ENCODE peak calls at places on chromosomes 16 and 17, in six cellular contexts. One of them, this sample, is unnamed.

GRCh38 chr17:31494259-31495048 is 103.0 kb downstream of the RAB11FIP4 start:
- DNase-seq in HTR-8/SVneo: no peak
- DNase-seq in IMR-90: no peak
- DNase-seq in NCI-H1105: no peak
- DNase-seq in stimulated activated CD8-positive, alpha-beta memory T cell treated with anti-CD3 and anti-CD28 coated beads, Interleukin-7, amount 100 ng/mL, for 4 hours: peak
- DNase-seq in activated CD4-positive, alpha-beta T cell treated with anti-CD3 and anti-CD28 coated beads, Interleukin-2, amount 10 ng/mL, durations not matched to agents 7 days and 5 days: peak
- DNase-seq in this sample: peak

GRCh38 chr16:59634951-59635350 is 900.8 kb upstream of the GOT2 start:
- DNase-seq in activated CD4-positive, alpha-beta T cell treated with anti-CD3 and anti-CD28 coated beads, Interleukin-2, amount 10 ng/mL, durations not matched to agents 7 days and 5 days: no peak
- DNase-seq in HTR-8/SVneo: no peak
- DNase-seq in stimulated activated CD8-positive, alpha-beta memory T cell treated with anti-CD3 and anti-CD28 coated beads, Interleukin-7, amount 100 ng/mL, for 4 hours: no peak
- DNase-seq in NCI-H1105: no peak
- DNase-seq in IMR-90: peak
- DNase-seq in this sample: no peak

GRCh38 chr17:72863511-72864175 is 228.8 kb downstream of the SLC39A11 start:
- DNase-seq in activated CD4-positive, alpha-beta T cell treated with anti-CD3 and anti-CD28 coated beads, Interleukin-2, amount 10 ng/mL, durations not matched to agents 7 days and 5 days: no peak
- DNase-seq in IMR-90: no peak
- DNase-seq in NCI-H1105: no peak
- DNase-seq in stimulated activated CD8-positive, alpha-beta memory T cell treated with anti-CD3 and anti-CD28 coated beads, Interleukin-7, amount 100 ng/mL, for 4 hours: no peak
- DNase-seq in HTR-8/SVneo: no peak
- DNase-seq in this sample: no peak

GRCh38 chr17:46771601-46772012 is 46.9 kb downstream of the WNT3 start:
- DNase-seq in stimulated activated CD8-positive, alpha-beta memory T cell treated with anti-CD3 and anti-CD28 coated beads, Interleukin-7, amount 100 ng/mL, for 4 hours: peak
- DNase-seq in NCI-H1105: no peak
- DNase-seq in activated CD4-positive, alpha-beta T cell treated with anti-CD3 and anti-CD28 coated beads, Interleukin-2, amount 10 ng/mL, durations not matched to agents 7 days and 5 days: no peak
- DNase-seq in IMR-90: no peak
- DNase-seq in HTR-8/SVneo: peak
- DNase-seq in this sample: no peak

GRCh38 chr16:46772463-46772862 is 24.3 kb upstream of the MYLK3 start:
- DNase-seq in stimulated activated CD8-positive, alpha-beta memory T cell treated with anti-CD3 and anti-CD28 coated beads, Interleukin-7, amount 100 ng/mL, for 4 hours: no peak
- DNase-seq in activated CD4-positive, alpha-beta T cell treated with anti-CD3 and anti-CD28 coated beads, Interleukin-2, amount 10 ng/mL, durations not matched to agents 7 days and 5 days: no peak
- DNase-seq in HTR-8/SVneo: no peak
- DNase-seq in NCI-H1105: no peak
- DNase-seq in IMR-90: no peak
- DNase-seq in this sample: no peak

GRCh38 chr17:47205419-47205963 is 3.7 kb upstream of the MYL4 start:
- DNase-seq in NCI-H1105: no peak
- DNase-seq in IMR-90: peak
- DNase-seq in activated CD4-positive, alpha-beta T cell treated with anti-CD3 and anti-CD28 coated beads, Interleukin-2, amount 10 ng/mL, durations not matched to agents 7 days and 5 days: peak
- DNase-seq in HTR-8/SVneo: no peak
- DNase-seq in stimulated activated CD8-positive, alpha-beta memory T cell treated with anti-CD3 and anti-CD28 coated beads, Interleukin-7, amount 100 ng/mL, for 4 hours: peak
- DNase-seq in this sample: peak

GRCh38 chr17:48639982-48640857 is 14.1 kb upstream of the HOXB9 start:
- DNase-seq in stimulated activated CD8-positive, alpha-beta memory T cell treated with anti-CD3 and anti-CD28 coated beads, Interleukin-7, amount 100 ng/mL, for 4 hours: no peak
- DNase-seq in NCI-H1105: no peak
- DNase-seq in HTR-8/SVneo: no peak
- DNase-seq in activated CD4-positive, alpha-beta T cell treated with anti-CD3 and anti-CD28 coated beads, Interleukin-2, amount 10 ng/mL, durations not matched to agents 7 days and 5 days: no peak
- DNase-seq in IMR-90: no peak
- DNase-seq in this sample: no peak

GRCh38 chr17:75013077-75013391 is 564 bp downstream of the MRPL58 start:
- DNase-seq in activated CD4-positive, alpha-beta T cell treated with anti-CD3 and anti-CD28 coated beads, Interleukin-2, amount 10 ng/mL, durations not matched to agents 7 days and 5 days: no peak
- DNase-seq in NCI-H1105: no peak
- DNase-seq in IMR-90: no peak
- DNase-seq in stimulated activated CD8-positive, alpha-beta memory T cell treated with anti-CD3 and anti-CD28 coated beads, Interleukin-7, amount 100 ng/mL, for 4 hours: no peak
- DNase-seq in HTR-8/SVneo: no peak
- DNase-seq in this sample: no peak

GRCh38 chr17:21397341-21398050 is 21.3 kb downstream of the KCNJ12 start:
- DNase-seq in IMR-90: peak
- DNase-seq in stimulated activated CD8-positive, alpha-beta memory T cell treated with anti-CD3 and anti-CD28 coated beads, Interleukin-7, amount 100 ng/mL, for 4 hours: no peak
- DNase-seq in HTR-8/SVneo: no peak
- DNase-seq in activated CD4-positive, alpha-beta T cell treated with anti-CD3 and anti-CD28 coated beads, Interleukin-2, amount 10 ng/mL, durations not matched to agents 7 days and 5 days: no peak
- DNase-seq in NCI-H1105: no peak
- DNase-seq in this sample: no peak

GRCh38 chr16:77172964-77173363 is 18.0 kb upstream of the MON1B start:
- DNase-seq in IMR-90: no peak
- DNase-seq in activated CD4-positive, alpha-beta T cell treated with anti-CD3 and anti-CD28 coated beads, Interleukin-2, amount 10 ng/mL, durations not matched to agents 7 days and 5 days: no peak
- DNase-seq in stimulated activated CD8-positive, alpha-beta memory T cell treated with anti-CD3 and anti-CD28 coated beads, Interleukin-7, amount 100 ng/mL, for 4 hours: no peak
- DNase-seq in HTR-8/SVneo: no peak
- DNase-seq in NCI-H1105: no peak
- DNase-seq in this sample: no peak

GRCh38 chr17:68572138-68572842 is 28.9 kb downstream of the FAM20A start:
- DNase-seq in IMR-90: no peak
- DNase-seq in activated CD4-positive, alpha-beta T cell treated with anti-CD3 and anti-CD28 coated beads, Interleukin-2, amount 10 ng/mL, durations not matched to agents 7 days and 5 days: no peak
- DNase-seq in HTR-8/SVneo: no peak
- DNase-seq in NCI-H1105: no peak
- DNase-seq in stimulated activated CD8-positive, alpha-beta memory T cell treated with anti-CD3 and anti-CD28 coated beads, Interleukin-7, amount 100 ng/mL, for 4 hours: no peak
- DNase-seq in this sample: no peak

GRCh38 chr17:42363767-42364585 is 24.3 kb downstream of the STAT3 start:
- DNase-seq in stimulated activated CD8-positive, alpha-beta memory T cell treated with anti-CD3 and anti-CD28 coated beads, Interleukin-7, amount 100 ng/mL, for 4 hours: peak
- DNase-seq in HTR-8/SVneo: no peak
- DNase-seq in IMR-90: peak
- DNase-seq in NCI-H1105: no peak
- DNase-seq in activated CD4-positive, alpha-beta T cell treated with anti-CD3 and anti-CD28 coated beads, Interleukin-2, amount 10 ng/mL, durations not matched to agents 7 days and 5 days: no peak
- DNase-seq in this sample: no peak

GRCh38 chr17:82734987-82735866 is at the start of gene FN3K:
- DNase-seq in NCI-H1105: peak
- DNase-seq in stimulated activated CD8-positive, alpha-beta memory T cell treated with anti-CD3 and anti-CD28 coated beads, Interleukin-7, amount 100 ng/mL, for 4 hours: peak
- DNase-seq in HTR-8/SVneo: peak
- DNase-seq in IMR-90: peak
- DNase-seq in activated CD4-positive, alpha-beta T cell treated with anti-CD3 and anti-CD28 coated beads, Interleukin-2, amount 10 ng/mL, durations not matched to agents 7 days and 5 days: no peak
- DNase-seq in this sample: no peak

GRCh38 chr16:5374184-5374583 is 276.6 kb upstream of the EEF2KMT start:
- DNase-seq in stimulated activated CD8-positive, alpha-beta memory T cell treated with anti-CD3 and anti-CD28 coated beads, Interleukin-7, amount 100 ng/mL, for 4 hours: no peak
- DNase-seq in activated CD4-positive, alpha-beta T cell treated with anti-CD3 and anti-CD28 coated beads, Interleukin-2, amount 10 ng/mL, durations not matched to agents 7 days and 5 days: no peak
- DNase-seq in NCI-H1105: no peak
- DNase-seq in HTR-8/SVneo: no peak
- DNase-seq in IMR-90: no peak
- DNase-seq in this sample: no peak

GRCh38 chr17:54882950-54883349 is 17.7 kb upstream of the TOM1L1 start:
- DNase-seq in NCI-H1105: no peak
- DNase-seq in stimulated activated CD8-positive, alpha-beta memory T cell treated with anti-CD3 and anti-CD28 coated beads, Interleukin-7, amount 100 ng/mL, for 4 hours: no peak
- DNase-seq in HTR-8/SVneo: no peak
- DNase-seq in IMR-90: no peak
- DNase-seq in activated CD4-positive, alpha-beta T cell treated with anti-CD3 and anti-CD28 coated beads, Interleukin-2, amount 10 ng/mL, durations not matched to agents 7 days and 5 days: no peak
- DNase-seq in this sample: no peak

GRCh38 chr16:67922221-67922620 is 9.4 kb downstream of the CTRL start:
- DNase-seq in stimulated activated CD8-positive, alpha-beta memory T cell treated with anti-CD3 and anti-CD28 coated beads, Interleukin-7, amount 100 ng/mL, for 4 hours: no peak
- DNase-seq in HTR-8/SVneo: no peak
- DNase-seq in activated CD4-positive, alpha-beta T cell treated with anti-CD3 and anti-CD28 coated beads, Interleukin-2, amount 10 ng/mL, durations not matched to agents 7 days and 5 days: no peak
- DNase-seq in IMR-90: peak
- DNase-seq in NCI-H1105: no peak
- DNase-seq in this sample: no peak

GRCh38 chr17:76646712-76647111 is 3.2 kb upstream of the ST6GALNAC1 start:
- DNase-seq in IMR-90: no peak
- DNase-seq in activated CD4-positive, alpha-beta T cell treated with anti-CD3 and anti-CD28 coated beads, Interleukin-2, amount 10 ng/mL, durations not matched to agents 7 days and 5 days: no peak
- DNase-seq in NCI-H1105: no peak
- DNase-seq in stimulated activated CD8-positive, alpha-beta memory T cell treated with anti-CD3 and anti-CD28 coated beads, Interleukin-7, amount 100 ng/mL, for 4 hours: no peak
- DNase-seq in HTR-8/SVneo: no peak
- DNase-seq in this sample: no peak

GRCh38 chr16:66440271-66440802 is 13.2 kb downstream of the BEAN1 start:
- DNase-seq in stimulated activated CD8-positive, alpha-beta memory T cell treated with anti-CD3 and anti-CD28 coated beads, Interleukin-7, amount 100 ng/mL, for 4 hours: no peak
- DNase-seq in IMR-90: no peak
- DNase-seq in HTR-8/SVneo: no peak
- DNase-seq in activated CD4-positive, alpha-beta T cell treated with anti-CD3 and anti-CD28 coated beads, Interleukin-2, amount 10 ng/mL, durations not matched to agents 7 days and 5 days: no peak
- DNase-seq in NCI-H1105: no peak
- DNase-seq in this sample: no peak

GRCh38 chr16:11133344-11133921 is 122.6 kb downstream of the SOCS1 start:
- DNase-seq in HTR-8/SVneo: peak
- DNase-seq in NCI-H1105: no peak
- DNase-seq in stimulated activated CD8-positive, alpha-beta memory T cell treated with anti-CD3 and anti-CD28 coated beads, Interleukin-7, amount 100 ng/mL, for 4 hours: no peak
- DNase-seq in activated CD4-positive, alpha-beta T cell treated with anti-CD3 and anti-CD28 coated beads, Interleukin-2, amount 10 ng/mL, durations not matched to agents 7 days and 5 days: no peak
- DNase-seq in IMR-90: peak
- DNase-seq in this sample: no peak

GRCh38 chr17:82787081-82787848 is 35.4 kb downstream of the TBCD start:
- DNase-seq in stimulated activated CD8-positive, alpha-beta memory T cell treated with anti-CD3 and anti-CD28 coated beads, Interleukin-7, amount 100 ng/mL, for 4 hours: no peak
- DNase-seq in IMR-90: no peak
- DNase-seq in NCI-H1105: peak
- DNase-seq in HTR-8/SVneo: no peak
- DNase-seq in activated CD4-positive, alpha-beta T cell treated with anti-CD3 and anti-CD28 coated beads, Interleukin-2, amount 10 ng/mL, durations not matched to agents 7 days and 5 days: no peak
- DNase-seq in this sample: no peak

GRCh38 chr16:81591538-81591870 is 146.9 kb downstream of the CMIP start:
- DNase-seq in activated CD4-positive, alpha-beta T cell treated with anti-CD3 and anti-CD28 coated beads, Interleukin-2, amount 10 ng/mL, durations not matched to agents 7 days and 5 days: no peak
- DNase-seq in IMR-90: no peak
- DNase-seq in NCI-H1105: no peak
- DNase-seq in stimulated activated CD8-positive, alpha-beta memory T cell treated with anti-CD3 and anti-CD28 coated beads, Interleukin-7, amount 100 ng/mL, for 4 hours: no peak
- DNase-seq in HTR-8/SVneo: no peak
- DNase-seq in this sample: no peak

GRCh38 chr17:56292010-56292409 is 138.7 kb downstream of the ANKFN1 start:
- DNase-seq in IMR-90: peak
- DNase-seq in HTR-8/SVneo: no peak
- DNase-seq in activated CD4-positive, alpha-beta T cell treated with anti-CD3 and anti-CD28 coated beads, Interleukin-2, amount 10 ng/mL, durations not matched to agents 7 days and 5 days: no peak
- DNase-seq in NCI-H1105: no peak
- DNase-seq in stimulated activated CD8-positive, alpha-beta memory T cell treated with anti-CD3 and anti-CD28 coated beads, Interleukin-7, amount 100 ng/mL, for 4 hours: no peak
- DNase-seq in this sample: no peak

GRCh38 chr17:40062347-40063033 is at the start of gene THRA:
- DNase-seq in HTR-8/SVneo: no peak
- DNase-seq in stimulated activated CD8-positive, alpha-beta memory T cell treated with anti-CD3 and anti-CD28 coated beads, Interleukin-7, amount 100 ng/mL, for 4 hours: peak
- DNase-seq in NCI-H1105: peak
- DNase-seq in activated CD4-positive, alpha-beta T cell treated with anti-CD3 and anti-CD28 coated beads, Interleukin-2, amount 10 ng/mL, durations not matched to agents 7 days and 5 days: peak
- DNase-seq in IMR-90: peak
- DNase-seq in this sample: peak

GRCh38 chr17:14308965-14309879 is 8.3 kb downstream of the HS3ST3B1 start:
- DNase-seq in HTR-8/SVneo: peak
- DNase-seq in NCI-H1105: peak
- DNase-seq in activated CD4-positive, alpha-beta T cell treated with anti-CD3 and anti-CD28 coated beads, Interleukin-2, amount 10 ng/mL, durations not matched to agents 7 days and 5 days: peak
- DNase-seq in stimulated activated CD8-positive, alpha-beta memory T cell treated with anti-CD3 and anti-CD28 coated beads, Interleukin-7, amount 100 ng/mL, for 4 hours: peak
- DNase-seq in IMR-90: peak
- DNase-seq in this sample: peak

GRCh38 chr17:46949291-46950174 is 26.6 kb downstream of the GOSR2 start:
- DNase-seq in stimulated activated CD8-positive, alpha-beta memory T cell treated with anti-CD3 and anti-CD28 coated beads, Interleukin-7, amount 100 ng/mL, for 4 hours: no peak
- DNase-seq in NCI-H1105: no peak
- DNase-seq in IMR-90: peak
- DNase-seq in activated CD4-positive, alpha-beta T cell treated with anti-CD3 and anti-CD28 coated beads, Interleukin-2, amount 10 ng/mL, durations not matched to agents 7 days and 5 days: no peak
- DNase-seq in HTR-8/SVneo: no peak
- DNase-seq in this sample: no peak

GRCh38 chr17:44607836-44608690 is 48.2 kb upstream of the MEIOC start:
- DNase-seq in stimulated activated CD8-positive, alpha-beta memory T cell treated with anti-CD3 and anti-CD28 coated beads, Interleukin-7, amount 100 ng/mL, for 4 hours: no peak
- DNase-seq in IMR-90: peak
- DNase-seq in activated CD4-positive, alpha-beta T cell treated with anti-CD3 and anti-CD28 coated beads, Interleukin-2, amount 10 ng/mL, durations not matched to agents 7 days and 5 days: no peak
- DNase-seq in HTR-8/SVneo: no peak
- DNase-seq in NCI-H1105: peak
- DNase-seq in this sample: no peak

GRCh38 chr16:14286381-14287230 is 215.5 kb downstream of the MRTFB start:
- DNase-seq in IMR-90: no peak
- DNase-seq in HTR-8/SVneo: no peak
- DNase-seq in NCI-H1105: no peak
- DNase-seq in activated CD4-positive, alpha-beta T cell treated with anti-CD3 and anti-CD28 coated beads, Interleukin-2, amount 10 ng/mL, durations not matched to agents 7 days and 5 days: peak
- DNase-seq in stimulated activated CD8-positive, alpha-beta memory T cell treated with anti-CD3 and anti-CD28 coated beads, Interleukin-7, amount 100 ng/mL, for 4 hours: no peak
- DNase-seq in this sample: peak

GRCh38 chr17:79010304-79010646 is 711 bp upstream of the CANT1 start:
- DNase-seq in HTR-8/SVneo: no peak
- DNase-seq in activated CD4-positive, alpha-beta T cell treated with anti-CD3 and anti-CD28 coated beads, Interleukin-2, amount 10 ng/mL, durations not matched to agents 7 days and 5 days: no peak
- DNase-seq in stimulated activated CD8-positive, alpha-beta memory T cell treated with anti-CD3 and anti-CD28 coated beads, Interleukin-7, amount 100 ng/mL, for 4 hours: no peak
- DNase-seq in IMR-90: no peak
- DNase-seq in NCI-H1105: no peak
- DNase-seq in this sample: no peak

GRCh38 chr17:12922120-12922519 is 95.7 kb downstream of the ELAC2 start:
- DNase-seq in HTR-8/SVneo: no peak
- DNase-seq in NCI-H1105: no peak
- DNase-seq in activated CD4-positive, alpha-beta T cell treated with anti-CD3 and anti-CD28 coated beads, Interleukin-2, amount 10 ng/mL, durations not matched to agents 7 days and 5 days: no peak
- DNase-seq in stimulated activated CD8-positive, alpha-beta memory T cell treated with anti-CD3 and anti-CD28 coated beads, Interleukin-7, amount 100 ng/mL, for 4 hours: no peak
- DNase-seq in IMR-90: no peak
- DNase-seq in this sample: no peak

GRCh38 chr17:69869667-69870066 is 205.4 kb upstream of the KCNJ16 start:
- DNase-seq in NCI-H1105: no peak
- DNase-seq in activated CD4-positive, alpha-beta T cell treated with anti-CD3 and anti-CD28 coated beads, Interleukin-2, amount 10 ng/mL, durations not matched to agents 7 days and 5 days: no peak
- DNase-seq in stimulated activated CD8-positive, alpha-beta memory T cell treated with anti-CD3 and anti-CD28 coated beads, Interleukin-7, amount 100 ng/mL, for 4 hours: no peak
- DNase-seq in HTR-8/SVneo: no peak
- DNase-seq in IMR-90: no peak
- DNase-seq in this sample: no peak

GRCh38 chr17:40025991-40026815 is 11.0 kb downstream of the CSF3 start:
- DNase-seq in NCI-H1105: no peak
- DNase-seq in HTR-8/SVneo: no peak
- DNase-seq in activated CD4-positive, alpha-beta T cell treated with anti-CD3 and anti-CD28 coated beads, Interleukin-2, amount 10 ng/mL, durations not matched to agents 7 days and 5 days: peak
- DNase-seq in IMR-90: no peak
- DNase-seq in stimulated activated CD8-positive, alpha-beta memory T cell treated with anti-CD3 and anti-CD28 coated beads, Interleukin-7, amount 100 ng/mL, for 4 hours: peak
- DNase-seq in this sample: peak

GRCh38 chr17:33049781-33050414 is 58.3 kb downstream of the SPACA3 start:
- DNase-seq in IMR-90: peak
- DNase-seq in stimulated activated CD8-positive, alpha-beta memory T cell treated with anti-CD3 and anti-CD28 coated beads, Interleukin-7, amount 100 ng/mL, for 4 hours: no peak
- DNase-seq in NCI-H1105: peak
- DNase-seq in activated CD4-positive, alpha-beta T cell treated with anti-CD3 and anti-CD28 coated beads, Interleukin-2, amount 10 ng/mL, durations not matched to agents 7 days and 5 days: peak
- DNase-seq in HTR-8/SVneo: peak
- DNase-seq in this sample: no peak

GRCh38 chr16:8044796-8045195 is 545.5 kb downstream of the TMEM114 start:
- DNase-seq in HTR-8/SVneo: no peak
- DNase-seq in activated CD4-positive, alpha-beta T cell treated with anti-CD3 and anti-CD28 coated beads, Interleukin-2, amount 10 ng/mL, durations not matched to agents 7 days and 5 days: no peak
- DNase-seq in NCI-H1105: no peak
- DNase-seq in stimulated activated CD8-positive, alpha-beta memory T cell treated with anti-CD3 and anti-CD28 coated beads, Interleukin-7, amount 100 ng/mL, for 4 hours: no peak
- DNase-seq in IMR-90: no peak
- DNase-seq in this sample: no peak

GRCh38 chr17:65925606-65926307 is 266.2 kb downstream of the CEP112 start:
- DNase-seq in IMR-90: peak
- DNase-seq in NCI-H1105: no peak
- DNase-seq in stimulated activated CD8-positive, alpha-beta memory T cell treated with anti-CD3 and anti-CD28 coated beads, Interleukin-7, amount 100 ng/mL, for 4 hours: no peak
- DNase-seq in activated CD4-positive, alpha-beta T cell treated with anti-CD3 and anti-CD28 coated beads, Interleukin-2, amount 10 ng/mL, durations not matched to agents 7 days and 5 days: no peak
- DNase-seq in HTR-8/SVneo: no peak
- DNase-seq in this sample: no peak

GRCh38 chr16:30738984-30739951 is 9.0 kb upstream of the PHKG2 start:
- DNase-seq in activated CD4-positive, alpha-beta T cell treated with anti-CD3 and anti-CD28 coated beads, Interleukin-2, amount 10 ng/mL, durations not matched to agents 7 days and 5 days: no peak
- DNase-seq in IMR-90: no peak
- DNase-seq in HTR-8/SVneo: no peak
- DNase-seq in stimulated activated CD8-positive, alpha-beta memory T cell treated with anti-CD3 and anti-CD28 coated beads, Interleukin-7, amount 100 ng/mL, for 4 hours: no peak
- DNase-seq in NCI-H1105: no peak
- DNase-seq in this sample: no peak

This sample was measured in central memory CD4-positive, alpha-beta T cell.